ENCODE peak calls at places on chromosomes 2 and 18, in five cellular contexts. N, E, Z, J and D are unnamed samples.

GRCh38 chr2:29920631-29921559 is 491 bp downstream of the ALK start:
- DNase-seq in N (no peak), E (no peak), Z (no peak), J (no peak), D (no peak)

GRCh38 chr2:149278146-149278878 is 52.1 kb upstream of the LYPD6 start:
- DNase-seq in N (no peak), E (no peak), Z (no peak), J (no peak), D (no peak)

GRCh38 chr18:54119524-54120019 is 104.9 kb downstream of the MBD2 start:
- DNase-seq in N (no peak), E (no peak), Z (no peak), J (no peak), D (no peak)

GRCh38 chr18:75377258-75377657 is 50.2 kb downstream of the SMIM21 start:
- DNase-seq in N (no peak), E (no peak), Z (no peak), J (no peak), D (no peak)

GRCh38 chr2:185006481-185006880 is 408.2 kb downstream of the ZNF804A start:
- DNase-seq in N (no peak), E (no peak), Z (no peak), J (no peak), D (no peak)

GRCh38 chr2:97737421-97738235 is 24.3 kb downstream of the ZAP70 start:
- DNase-seq in N (no peak), E (peak), Z (no peak), J (peak), D (peak)

GRCh38 chr2:172968061-172968469 is 107.6 kb upstream of the MAP3K20 start:
- DNase-seq in N (no peak), E (peak), Z (peak), J (peak), D (no peak)

GRCh38 chr2:47189635-47190034 is 34.5 kb upstream of the STPG4 start:
- DNase-seq in N (no peak), E (no peak), Z (no peak), J (no peak), D (no peak)

GRCh38 chr2:37627715-37628114 is 43.7 kb downstream of the CDC42EP3 start:
- DNase-seq in N (no peak), E (no peak), Z (no peak), J (no peak), D (no peak)

GRCh38 chr2:238724728-238725127 is 123.2 kb upstream of the TWIST2 start:
- DNase-seq in N (no peak), E (no peak), Z (no peak), J (no peak), D (no peak)

GRCh38 chr18:8849696-8850095 is 144.3 kb downstream of the MTCL1 start:
- DNase-seq in N (no peak), E (no peak), Z (no peak), J (no peak), D (no peak)

GRCh38 chr2:144430722-144431163 is 89.2 kb downstream of the ZEB2 start:
- DNase-seq in N (no peak), E (peak), Z (no peak), J (no peak), D (no peak)

GRCh38 chr2:181198188-181198864 is 217.9 kb downstream of the UBE2E3 start:
- DNase-seq in N (peak), E (no peak), Z (no peak), J (no peak), D (no peak)

GRCh38 chr2:195834836-195835235 is 177.8 kb downstream of the SLC39A10 start:
- DNase-seq in N (no peak), E (no peak), Z (no peak), J (no peak), D (no peak)

GRCh38 chr2:195543902-195544894 is 112.8 kb upstream of the SLC39A10 start:
- DNase-seq in N (no peak), E (no peak), Z (no peak), J (no peak), D (no peak)

GRCh38 chr18:24629926-24630325 is 169.5 kb downstream of the HRH4 start:
- DNase-seq in N (no peak), E (no peak), Z (no peak), J (no peak), D (no peak)

GRCh38 chr2:112577756-112578155 is 6.7 kb upstream of the CHCHD5 start:
- DNase-seq in N (no peak), E (no peak), Z (no peak), J (no peak), D (no peak)

DNA sequence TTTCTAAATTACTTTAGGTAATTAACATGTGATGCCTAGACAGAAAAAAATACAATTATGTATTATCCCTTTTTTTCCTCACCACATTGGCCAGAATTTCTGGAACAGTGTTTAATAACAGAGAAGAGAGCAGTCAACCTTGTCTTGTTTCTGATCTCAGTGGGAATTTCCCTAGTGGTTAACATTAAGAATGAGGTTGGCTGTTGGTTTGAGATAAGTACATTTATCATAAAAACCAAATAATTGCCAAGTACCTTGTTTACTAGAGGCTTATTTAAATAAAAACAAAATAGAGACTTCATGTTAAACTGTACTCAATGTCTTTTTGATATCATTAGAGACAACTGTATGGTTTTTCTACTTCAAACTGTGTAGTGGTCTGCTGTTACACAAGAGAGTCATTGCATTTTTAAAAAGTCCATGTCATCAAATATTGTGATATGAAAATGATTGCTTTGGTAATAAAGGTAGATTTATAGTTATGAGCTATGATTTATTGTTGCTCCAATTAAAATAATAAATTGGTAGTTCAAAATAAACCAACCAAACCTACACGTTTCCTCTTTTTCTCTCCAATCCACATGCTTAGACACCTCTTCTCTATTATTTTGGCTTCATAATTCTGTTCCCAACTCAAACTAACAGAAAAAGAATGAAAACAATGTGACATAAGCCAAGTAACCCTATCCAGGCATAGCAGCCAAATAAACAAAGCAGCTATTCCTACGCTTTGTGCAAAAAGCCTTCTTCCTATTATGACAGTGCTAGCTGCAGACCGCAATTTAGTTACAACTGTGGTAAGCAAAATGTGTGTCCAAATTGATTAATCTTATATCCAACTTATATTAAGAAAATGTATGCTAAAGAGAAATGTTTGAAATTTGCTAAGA is 20.9 kb upstream of the TANK start:
- DNase-seq in N (peak), E (no peak), Z (no peak), J (no peak), D (no peak)
- H3K4me3 ChIP-seq in N (peak), E (peak), Z (no peak), J (peak), D (peak)

GRCh38 chr2:157488877-157489276 is 45.0 kb upstream of the CYTIP start:
- DNase-seq in N (no peak), E (no peak), Z (no peak), J (no peak), D (no peak)

GRCh38 chr2:157487747-157488146 is 43.9 kb upstream of the CYTIP start:
- DNase-seq in N (no peak), E (no peak), Z (no peak), J (no peak), D (no peak)

GRCh38 chr2:157489981-157490380 is 46.1 kb upstream of the CYTIP start:
- DNase-seq in N (no peak), E (no peak), Z (no peak), J (no peak), D (no peak)

GRCh38 chr2:157486596-157487270 is 42.8 kb upstream of the CYTIP start:
- DNase-seq in N (no peak), E (no peak), Z (no peak), J (no peak), D (no peak)

GRCh38 chr2:157487271-157487610 is 43.4 kb upstream of the CYTIP start:
- DNase-seq in N (no peak), E (no peak), Z (no peak), J (no peak), D (no peak)
- H3K4me3 ChIP-seq in N (no peak), E (no peak), Z (no peak), J (no peak), D (no peak)

DNA sequence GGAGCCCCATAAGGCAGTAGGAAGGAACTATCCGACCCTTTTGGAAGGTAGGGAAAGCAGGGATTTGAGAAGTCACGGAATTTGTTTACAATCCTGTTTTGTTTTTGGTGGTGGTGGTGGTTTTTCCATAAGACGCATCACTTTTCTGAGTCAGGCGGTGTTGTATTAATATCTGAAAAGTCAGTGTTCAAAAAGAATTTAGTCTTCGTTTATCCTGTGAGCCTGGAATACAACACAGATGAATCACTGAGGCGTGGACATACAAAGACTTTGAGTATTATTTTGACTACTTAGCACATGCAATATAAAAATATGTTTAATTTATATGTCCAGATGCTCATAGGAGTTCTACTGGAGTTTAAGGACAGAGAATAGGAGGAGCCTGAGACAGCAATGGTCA is 780 bp downstream of the ZNF892 start:
- DNase-seq in N (no peak), E (no peak), Z (no peak), J (no peak), D (no peak)
- H3K4me3 ChIP-seq in N (peak), E (peak), Z (peak), J (peak), D (peak)

GRCh38 chr2:118846667-118847446 is 591 bp downstream of the EN1 start:
- DNase-seq in N (no peak), E (no peak), Z (no peak), J (no peak), D (no peak)
- H3K4me3 ChIP-seq in N (no peak), E (peak), Z (no peak), J (peak), D (no peak)

GRCh38 chr18:79617521-79618500 is 61.8 kb upstream of the CTDP1 start:
- DNase-seq in N (no peak), E (peak), Z (no peak), J (no peak), D (peak)

GRCh38 chr18:79615091-79615490 is 64.5 kb upstream of the CTDP1 start:
- DNase-seq in N (no peak), E (no peak), Z (no peak), J (no peak), D (peak)

GRCh38 chr18:79614211-79615028 is 65.2 kb upstream of the CTDP1 start:
- DNase-seq in N (no peak), E (peak), Z (peak), J (no peak), D (peak)

GRCh38 chr18:79615586-79615985 is 64.0 kb upstream of the CTDP1 start:
- DNase-seq in N (no peak), E (no peak), Z (no peak), J (no peak), D (peak)

DNA sequence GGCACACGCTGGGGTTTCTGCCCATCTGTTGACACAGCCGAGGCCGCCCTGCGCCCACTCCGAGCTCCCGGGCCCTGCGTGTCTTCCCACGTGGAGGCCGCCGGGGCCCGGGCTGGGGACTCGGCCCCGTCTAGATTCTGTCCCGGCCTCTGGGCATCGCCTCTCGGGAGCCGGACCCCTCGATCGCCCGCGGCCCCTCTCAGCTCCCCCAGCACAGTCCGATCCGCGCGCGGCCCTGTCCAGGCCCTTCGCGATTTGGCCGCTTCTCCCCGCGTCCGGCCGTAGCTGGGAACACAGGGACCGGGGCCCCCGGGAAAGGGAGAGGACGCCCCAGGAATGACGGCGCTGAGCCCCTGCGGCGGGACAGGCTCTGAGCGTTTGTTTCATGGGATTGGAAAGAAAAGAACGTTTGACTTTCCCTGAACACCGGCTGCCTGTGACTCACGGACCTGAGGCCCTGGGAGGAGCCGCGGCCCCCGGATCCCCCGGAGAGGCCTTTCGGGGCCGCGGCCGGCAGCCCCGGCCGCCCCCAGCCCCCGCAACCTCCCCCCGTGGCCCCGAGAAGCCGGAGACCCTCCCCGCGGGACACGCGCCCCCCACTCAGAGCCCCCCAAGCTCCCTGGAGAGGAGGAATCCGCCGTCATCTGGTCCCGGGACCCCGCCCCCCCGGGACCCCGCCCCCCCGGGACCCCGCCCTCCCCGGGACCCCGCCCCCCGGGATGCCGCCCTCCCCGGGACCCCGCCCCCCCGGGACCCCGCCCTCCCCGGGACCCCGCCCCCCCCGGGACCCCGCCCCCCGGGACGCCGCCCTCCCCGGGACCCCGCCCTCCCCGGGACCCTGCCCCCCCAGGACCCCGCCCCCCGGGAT is 62.7 kb upstream of the CTDP1 start:
- DNase-seq in N (no peak), E (peak), Z (no peak), J (no peak), D (peak)
- H3K4me3 ChIP-seq in N (no peak), E (peak), Z (no peak), J (peak), D (no peak)

GRCh38 chr18:56207989-56208388 is 430.4 kb downstream of the TXNL1 start:
- DNase-seq in N (no peak), E (no peak), Z (no peak), J (no peak), D (no peak)
- H3K4me3 ChIP-seq in N (no peak), E (no peak), Z (no peak), J (no peak), D (no peak)

DNA sequence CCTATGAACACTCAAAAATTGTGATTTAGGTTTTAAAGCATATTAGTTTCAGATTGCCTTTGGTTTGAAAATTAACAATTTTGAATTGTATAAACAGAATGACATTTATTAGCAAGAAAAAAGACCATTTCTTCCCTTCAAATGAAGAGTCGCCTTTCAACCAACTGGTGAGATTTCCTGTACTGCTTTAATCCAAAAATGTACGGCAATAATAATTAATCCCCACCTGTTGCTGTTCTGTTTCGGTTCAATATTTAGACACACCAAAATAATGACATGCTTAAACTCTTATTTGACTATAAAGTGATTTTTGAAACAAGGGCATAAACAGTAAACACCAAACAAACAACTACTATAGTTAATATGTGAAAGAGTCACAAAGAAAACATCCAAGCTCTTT is 39.6 kb downstream of the CHN1 start:
- DNase-seq in N (no peak), E (no peak), Z (no peak), J (no peak), D (no peak)
- H3K4me3 ChIP-seq in N (no peak), E (no peak), Z (no peak), J (no peak), D (no peak)

GRCh38 chr2:12722445-12723316 is 5.9 kb downstream of the TRIB2 start:
- DNase-seq in N (no peak), E (no peak), Z (no peak), J (no peak), D (no peak)
- H3K4me3 ChIP-seq in N (peak), E (peak), Z (peak), J (peak), D (peak)